ENCODE peak calls at places on chromosomes 16 and 17, in nine cellular contexts. R, B, P, O, X, H, A, D and I are unnamed samples.

GRCh38 chr17:40864661-40865380 is 2.2 kb downstream of the KRT12 start:
- DNase-seq in B (no peak), A (no peak), O (no peak), P (no peak), H (no peak), X (no peak), R (no peak), D (no peak), I (no peak)

GRCh38 chr17:68682913-68683312 is 81.7 kb upstream of the FAM20A start:
- DNase-seq in X (no peak), O (no peak), A (no peak), H (no peak), R (no peak), B (no peak), P (no peak), D (no peak), I (no peak)

GRCh38 chr17:58335779-58336455 is 7.3 kb upstream of the TSPOAP1 start:
- DNase-seq in X (no peak), P (no peak), R (no peak), B (peak; percentile 65), H (peak; percentile 70), O (no peak), A (no peak), D (no peak), I (no peak)

GRCh38 chr16:51431517-51432241 is 280.6 kb upstream of the SALL1 start:
- DNase-seq in H (no peak), O (no peak), B (no peak), X (peak; percentile 96), P (peak; percentile 95), D (peak; percentile 26), R (peak; percentile 93), A (no peak), I (peak; percentile 99)

GRCh38 chr16:539901-540530 is 12.5 kb downstream of the CAPN15 start:
- DNase-seq in R (no peak), D (no peak), H (no peak), P (no peak), B (no peak), O (no peak), X (peak; percentile 30), A (no peak), I (peak; percentile 25)

GRCh38 chr17:27860971-27861669 is 32.0 kb downstream of the LYRM9 start:
- DNase-seq in O (no peak), B (no peak), P (no peak), X (no peak), H (no peak), D (peak; percentile 11), A (no peak), R (no peak), I (no peak)

GRCh38 chr17:50163846-50164696 is 1.7 kb upstream of the SGCA start:
- DNase-seq in R (no peak), D (no peak), B (peak; percentile 59), P (no peak), H (no peak), A (peak; percentile 60), O (no peak), X (no peak), I (no peak)

GRCh38 chr17:1956134-1956533 is 69.0 kb downstream of the RTN4RL1 start:
- DNase-seq in B (no peak), P (no peak), X (no peak), D (no peak), O (no peak), R (no peak), H (no peak), A (no peak), I (no peak)

GRCh38 chr16:84141143-84141670 is 3.8 kb downstream of the HSDL1 start:
- DNase-seq in A (no peak), D (no peak), O (no peak), P (no peak), B (no peak), X (no peak), R (no peak), H (no peak), I (no peak)

GRCh38 chr16:84144859-84145639 is at the start of the genes DNAAF1 and HSDL1:
- DNase-seq in O (peak; percentile 94), P (peak; percentile 13), D (peak; percentile 97), X (peak; percentile 72), R (peak; percentile 22), A (peak; percentile 92), B (peak; percentile 99), H (peak; percentile 93), I (peak; percentile 63)

GRCh38 chr16:84143784-84144199 is 1.2 kb downstream of the HSDL1 start:
- DNase-seq in X (no peak), B (no peak), A (no peak), P (no peak), H (no peak), O (no peak), R (no peak), D (peak; percentile 71), I (no peak)

GRCh38 chr16:84143081-84143480 is 1.9 kb downstream of the HSDL1 start:
- DNase-seq in X (no peak), O (no peak), P (no peak), R (no peak), B (no peak), A (no peak), D (no peak), H (no peak), I (no peak)

DNA sequence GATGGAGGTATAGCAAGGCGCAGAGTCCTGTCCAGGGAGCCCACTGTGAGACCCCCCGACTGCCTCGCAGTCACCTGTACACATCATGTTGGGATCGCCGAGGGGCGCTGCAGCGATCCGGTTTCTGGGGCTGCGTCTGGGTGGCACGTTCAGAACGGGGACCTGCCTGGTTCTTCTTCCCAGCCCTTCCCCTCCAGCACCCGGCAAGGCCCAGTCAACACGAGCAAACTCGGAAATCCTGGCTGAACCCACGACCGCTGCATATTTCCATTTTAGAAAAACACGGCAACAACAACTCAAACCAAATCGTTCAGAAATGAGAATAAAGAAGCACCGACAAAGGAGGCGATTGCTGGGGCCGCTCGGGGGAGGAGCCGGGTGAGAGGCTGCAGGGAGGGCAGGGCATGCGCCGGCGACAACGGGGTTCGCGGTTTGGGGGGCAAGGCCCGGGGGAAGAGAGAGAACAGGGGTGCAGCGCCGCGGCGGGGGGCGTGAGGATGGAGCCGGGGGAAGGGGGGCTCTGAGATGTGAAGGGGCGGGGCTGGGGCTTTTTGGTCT is 597 bp downstream of the HSDL1 start:
- DNase-seq in D (peak; percentile 62), P (no peak), O (peak; percentile 23), X (peak; percentile 10), H (peak; percentile 35), R (no peak), B (peak; percentile 46), A (peak; percentile 25), I (no peak)
- TF ChIP-seq CTCF in D (no peak), P (peak; percentile 17), O (no peak), X (no peak), H (no peak), R (no peak), B (peak; percentile 22), A (no peak), I (no peak)

GRCh38 chr16:55398683-55399230 is 74.8 kb downstream of the IRX6 start:
- DNase-seq in X (no peak), P (no peak), H (no peak), D (peak; percentile 49), B (no peak), O (no peak), A (no peak), R (no peak), I (no peak)
- TF ChIP-seq CTCF in X (no peak), P (no peak), H (no peak), D (peak; percentile 30), B (no peak), O (no peak), A (no peak), R (no peak), I (no peak)

GRCh38 chr17:75749545-75750389 is 15.2 kb downstream of the GALK1 start:
- DNase-seq in O (peak; percentile 91), B (peak; percentile 86), H (peak; percentile 87), X (peak; percentile 71), R (no peak), D (peak; percentile 89), P (no peak), A (peak; percentile 90), I (peak; percentile 56)

GRCh38 chr17:75752405-75753192 is 12.4 kb downstream of the GALK1 start:
- DNase-seq in B (peak; percentile 65), A (no peak), O (no peak), H (no peak), P (no peak), D (no peak), R (no peak), X (no peak), I (no peak)

GRCh38 chr17:75748706-75749105 is 16.3 kb downstream of the GALK1 start:
- DNase-seq in H (no peak), B (no peak), R (no peak), A (no peak), D (no peak), P (no peak), X (no peak), O (no peak), I (no peak)

GRCh38 chr17:75751676-75752404 is 13.2 kb downstream of the GALK1 start:
- DNase-seq in R (no peak), B (no peak), H (no peak), X (no peak), A (no peak), O (no peak), D (no peak), P (no peak), I (no peak)

DNA sequence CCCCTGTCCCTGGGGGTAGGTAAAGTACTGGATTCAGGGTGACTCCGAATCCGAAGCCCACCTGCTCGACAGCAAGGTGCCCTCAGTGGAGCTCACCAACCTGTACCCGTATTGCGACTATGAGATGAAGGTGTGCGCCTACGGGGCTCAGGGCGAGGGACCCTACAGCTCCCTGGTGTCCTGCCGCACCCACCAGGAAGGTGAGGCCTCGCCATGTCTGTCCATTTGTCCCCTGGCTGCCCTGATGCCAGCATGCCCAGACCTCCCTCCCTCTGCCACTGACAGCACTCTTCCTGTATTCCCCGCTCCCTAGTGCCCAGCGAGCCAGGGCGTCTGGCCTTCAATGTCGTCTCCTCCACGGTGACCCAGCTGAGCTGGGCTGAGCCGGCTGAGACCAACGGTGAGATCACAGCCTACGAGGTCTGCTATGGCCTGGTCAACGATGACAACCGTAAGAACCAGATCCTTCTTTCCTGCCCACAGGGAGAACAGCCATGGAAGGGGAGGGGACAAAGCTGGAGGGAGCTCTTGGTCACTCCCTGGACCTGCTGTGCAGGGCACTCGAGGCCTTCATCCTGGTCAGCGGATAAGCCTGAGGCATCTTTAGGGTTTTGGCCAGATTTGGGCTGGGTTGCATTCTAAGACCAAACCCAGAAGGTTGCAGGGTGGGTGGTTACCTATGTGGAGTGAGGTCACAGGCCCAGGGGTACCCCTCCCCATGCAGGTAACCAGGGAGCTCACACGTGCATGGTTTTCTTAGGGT is 14.2 kb downstream of the GALK1 start:
- DNase-seq in D (no peak), P (no peak), R (no peak), A (no peak), X (no peak), O (no peak), B (no peak), H (no peak), I (no peak)
- TF ChIP-seq CTCF in D (no peak), P (no peak), R (no peak), A (no peak), X (no peak), O (no peak), B (no peak), H (no peak), I (no peak)

DNA sequence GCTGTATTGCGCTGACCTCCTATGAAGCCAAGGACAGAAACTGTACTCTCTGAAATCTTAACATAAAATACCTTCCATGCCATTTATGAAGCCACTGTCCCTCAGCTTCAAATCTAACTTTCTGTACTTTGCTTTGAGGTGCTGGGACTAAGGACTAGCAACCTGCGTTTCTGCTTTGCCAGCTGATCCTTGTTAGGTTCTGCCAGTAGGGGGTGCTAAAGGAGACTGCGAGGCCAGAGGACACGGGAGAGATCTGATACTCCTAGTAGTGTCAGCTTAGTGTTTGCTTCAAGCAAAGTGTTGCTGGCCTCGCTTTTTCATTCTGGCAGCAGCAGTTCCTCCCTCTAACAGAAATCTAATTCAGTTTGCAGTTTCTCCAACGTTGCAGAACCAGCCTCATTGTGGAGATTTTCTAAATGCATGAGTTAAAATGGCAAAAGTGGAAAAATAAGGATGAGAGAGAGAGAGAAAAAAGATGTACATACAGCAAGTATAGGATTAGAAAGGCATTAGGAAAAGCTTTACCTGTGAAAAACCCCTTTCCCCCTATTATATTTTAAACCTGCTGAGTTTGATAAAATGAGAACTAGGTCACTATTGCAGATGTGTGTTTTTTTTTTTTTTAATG is 297.5 kb downstream of the CA10 start:
- DNase-seq in R (no peak), B (peak; percentile 19), X (no peak), A (no peak), O (peak; percentile 60), P (no peak), H (no peak), D (peak; percentile 83), I (no peak)
- TF ChIP-seq CTCF in R (peak; percentile 32), B (peak; percentile 60), X (no peak), A (peak; percentile 45), O (peak; percentile 78), P (no peak), H (no peak), D (peak; percentile 90), I (peak; percentile 37)